ENCODE peak calls at places on chromosomes 1 and 21, in seven cellular contexts. I is esophagus squamous epithelium, Z is stomach, X is ovary, G is endothelial cell of umbilical vein, C is adrenal gland, V is uterus. N is an unnamed sample.

GRCh38 chr1:203592728-203593127 is 33.9 kb upstream of the ATP2B4 start:
- DNase-seq in I (no peak), Z (no peak), X (no peak), G (peak; percentile 52), C (no peak), V (no peak), N (no peak)

GRCh38 chr1:246428542-246429308 is 78.4 kb downstream of the SMYD3 start:
- DNase-seq in I (no peak), Z (no peak), X (no peak), G (no peak), C (no peak), V (no peak), N (no peak)

GRCh38 chr1:10948463-10948775 is 64.0 kb upstream of the TARDBP start:
- DNase-seq in I (no peak), Z (no peak), X (no peak), G (no peak), C (no peak), V (no peak), N (no peak)

GRCh38 chr1:38121231-38121680 is 74.7 kb upstream of the POU3F1 start:
- DNase-seq in I (no peak), Z (no peak), X (no peak), G (no peak), C (no peak), V (no peak), N (no peak)

GRCh38 chr1:5982868-5983267 is 9.4 kb downstream of the NPHP4 start:
- DNase-seq in I (no peak), Z (no peak), X (no peak), G (no peak), C (no peak), V (no peak), N (no peak)

GRCh38 chr1:236754525-236755210 is 40.4 kb upstream of the MTR start:
- DNase-seq in I (no peak), Z (no peak), X (no peak), G (no peak), C (no peak), V (no peak), N (no peak)

GRCh38 chr1:212749924-212750535 is 41.5 kb downstream of the NSL1 start:
- DNase-seq in I (no peak), Z (no peak), X (no peak), G (peak; percentile 67), C (no peak), V (no peak), N (no peak)

GRCh38 chr1:89310505-89310904 is 37.8 kb upstream of the GBP5 start:
- DNase-seq in I (no peak), Z (no peak), X (no peak), G (peak; percentile 39), C (no peak), V (no peak), N (no peak)

GRCh38 chr1:155175927-155176371 is 2.3 kb downstream of the TRIM46 start:
- DNase-seq in I (no peak), Z (peak; percentile 53), X (no peak), G (no peak), C (peak; percentile 17), V (no peak), N (peak; percentile 60)

GRCh38 chr1:31371121-31371520 is 1.8 kb downstream of the FABP3 start:
- DNase-seq in I (no peak), Z (no peak), X (no peak), G (no peak), C (no peak), V (no peak), N (no peak)

GRCh38 chr21:34129971-34130597 is 56.7 kb downstream of the MRPS6 start:
- DNase-seq in I (no peak), Z (no peak), X (no peak), G (no peak), C (peak; percentile 35), V (no peak), N (no peak)

GRCh38 chr1:156510709-156511108 is 10.1 kb upstream of the MEF2D start:
- DNase-seq in I (no peak), Z (peak; percentile 79), X (peak; percentile 99), G (no peak), C (peak; percentile 82), V (peak; percentile 95), N (peak; percentile 99)

DNA sequence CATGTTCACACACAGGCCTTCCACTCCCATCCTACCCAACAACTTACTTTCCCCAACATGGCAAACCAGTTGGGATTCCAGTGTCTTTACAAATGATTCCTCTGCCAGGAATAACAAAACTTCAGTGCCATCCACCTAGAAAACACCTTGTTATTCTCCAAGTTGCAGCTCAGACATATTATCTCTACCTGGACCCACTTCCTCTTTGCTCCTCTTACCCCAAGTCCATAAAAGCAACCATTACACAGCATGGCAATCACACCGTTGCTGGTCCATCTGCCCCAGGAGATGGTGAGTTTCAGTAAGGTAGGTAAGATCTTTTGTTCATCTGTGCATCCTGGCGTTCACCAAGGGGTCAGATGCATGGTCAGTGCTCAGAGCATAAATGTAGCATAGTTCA is 66.0 kb upstream of the CSF1 start:
- DNase-seq in I (no peak), Z (no peak), X (no peak), G (no peak), C (no peak), V (no peak), N (no peak)
- TF ChIP-seq POLR2A in I (no peak), Z (no peak), X (no peak), G (no peak), C (no peak), V (no peak), N (no peak)

GRCh38 chr1:108595510-108595909 is 35.6 kb downstream of the EEIG2 start:
- DNase-seq in I (no peak), Z (no peak), X (no peak), G (peak; percentile 35), C (no peak), V (peak; percentile 17), N (no peak)

GRCh38 chr1:108590947-108591346 is 31.0 kb downstream of the EEIG2 start:
- DNase-seq in I (no peak), Z (no peak), X (no peak), G (peak; percentile 97), C (peak; percentile 30), V (peak; percentile 22), N (no peak)

GRCh38 chr1:108591471-108591870 is 31.6 kb downstream of the EEIG2 start:
- DNase-seq in I (no peak), Z (no peak), X (no peak), G (no peak), C (no peak), V (no peak), N (no peak)

GRCh38 chr1:108592030-108592759 is 32.3 kb downstream of the EEIG2 start:
- DNase-seq in I (no peak), Z (no peak), X (no peak), G (peak; percentile 71), C (no peak), V (no peak), N (no peak)

DNA sequence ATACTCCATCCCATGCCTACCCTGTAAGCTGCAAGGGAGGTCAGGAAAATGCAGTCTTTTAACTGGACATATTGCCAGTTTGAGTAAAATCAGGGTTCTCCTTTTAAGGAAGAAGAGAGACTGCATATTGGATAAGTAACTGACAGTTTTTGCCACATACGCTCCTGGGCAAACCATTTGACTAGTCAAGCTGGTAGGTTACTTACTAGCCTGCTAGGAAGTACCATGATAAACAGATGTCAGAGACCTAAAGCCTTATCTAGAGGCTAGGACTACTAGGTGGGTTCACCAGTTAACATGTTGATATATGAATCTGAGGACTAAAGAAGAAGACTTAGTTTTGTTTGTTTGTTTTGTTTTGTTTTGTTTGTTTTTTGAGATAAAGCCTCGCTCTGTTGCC is 33.5 kb downstream of the EEIG2 start:
- DNase-seq in I (no peak), Z (no peak), X (no peak), G (no peak), C (no peak), V (no peak), N (no peak)
- H3K27ac ChIP-seq in I (no peak overlapping the region), Z (peak overlapping the region; percentile 76), X (no peak overlapping the region), G (no peak overlapping the region), C (no peak overlapping the region), V (no peak overlapping the region), N (no peak overlapping the region)

GRCh38 chr1:201023517-201023902 is at the start of gene KIF21B:
- DNase-seq in I (peak; percentile 17), Z (peak; percentile 88), X (peak; percentile 70), G (peak; percentile 75), C (peak; percentile 60), V (peak; percentile 62), N (peak; percentile 81)

GRCh38 chr1:201022824-201023516 is 544 bp downstream of the KIF21B start:
- DNase-seq in I (no peak), Z (no peak), X (no peak), G (no peak), C (no peak), V (no peak), N (no peak)

GRCh38 chr1:201025571-201026002 is 2.1 kb upstream of the KIF21B start:
- DNase-seq in I (no peak), Z (no peak), X (no peak), G (peak; percentile 47), C (no peak), V (no peak), N (no peak)

GRCh38 chr1:201026234-201026633 is 2.7 kb upstream of the KIF21B start:
- DNase-seq in I (no peak), Z (no peak), X (no peak), G (no peak), C (no peak), V (no peak), N (no peak)

GRCh38 chr1:201024251-201024998 is 911 bp upstream of the KIF21B start:
- DNase-seq in I (no peak), Z (no peak), X (no peak), G (no peak), C (no peak), V (no peak), N (no peak)
- H3K4me3 ChIP-seq in I (no peak overlapping the region), Z (no peak overlapping the region), X (no peak overlapping the region), G (no peak overlapping the region), C (no peak overlapping the region), V (no peak overlapping the region), N (no peak overlapping the region)

GRCh38 chr1:243454328-243454997 is 198.6 kb downstream of the SDCCAG8 start:
- DNase-seq in I (no peak), Z (no peak), X (no peak), G (no peak), C (no peak), V (no peak), N (no peak)
- TF ChIP-seq POLR2A in I (no peak), Z (no peak), X (no peak), G (no peak), C (no peak), V (no peak), N (no peak)